ENCODE peak calls at places on chromosomes 6 and 20, in seven cellular contexts. C is psoas muscle, F is A172, T is sigmoid colon, B is germinal center, W is AG08395, K is aorta. S is an unnamed sample.

GRCh38 chr20:40361916-40362315 is 327.1 kb downstream of the MAFB start:
- DNase-seq in C (no peak), F (no peak), T (no peak), B (no peak), W (no peak), K (no peak), S (no peak)

GRCh38 chr6:41503841-41504525 is 42.2 kb upstream of the FOXP4 start:
- DNase-seq in C (peak), F (no peak), T (no peak), B (peak), W (no peak), K (peak), S (peak)

GRCh38 chr6:112272799-112273198 is 18.4 kb upstream of the LAMA4 start:
- DNase-seq in C (no peak), F (no peak), T (no peak), B (no peak), W (no peak), K (no peak), S (no peak)

GRCh38 chr20:43542674-43543073 is 16.2 kb upstream of the SGK2 start:
- DNase-seq in C (no peak), F (no peak), T (no peak), B (no peak), W (no peak), K (no peak), S (no peak)

GRCh38 chr6:167576798-167577528 is 249.7 kb upstream of the AFDN start:
- DNase-seq in C (no peak), F (no peak), T (peak), B (no peak), W (no peak), K (no peak), S (peak)

GRCh38 chr6:105431226-105431625 is 28.3 kb upstream of the PREP start:
- DNase-seq in C (no peak), F (peak), T (no peak), B (peak), W (peak), K (no peak), S (peak)

GRCh38 chr20:62501801-62502495 is 26.2 kb upstream of the GATA5 start:
- DNase-seq in C (no peak), F (peak), T (no peak), B (no peak), W (no peak), K (peak), S (no peak)

GRCh38 chr20:14193885-14194284 is 143.5 kb downstream of the FLRT3 start:
- DNase-seq in C (no peak), F (no peak), T (no peak), B (no peak), W (no peak), K (no peak), S (no peak)

GRCh38 chr6:113291751-113292445 is 565.2 kb upstream of the MARCKS start:
- DNase-seq in C (no peak), F (no peak), T (no peak), B (no peak), W (no peak), K (no peak), S (no peak)

GRCh38 chr20:11193241-11193640 is 519.4 kb upstream of the JAG1 start:
- DNase-seq in C (no peak), F (no peak), T (no peak), B (no peak), W (no peak), K (no peak), S (no peak)

GRCh38 chr20:11651138-11651537 is 266.6 kb upstream of the BTBD3 start:
- DNase-seq in C (no peak), F (no peak), T (no peak), B (no peak), W (no peak), K (no peak), S (no peak)

GRCh38 chr6:118750143-118750542 is 98.8 kb upstream of the CEP85L start:
- DNase-seq in C (no peak), F (no peak), T (no peak), B (no peak), W (no peak), K (no peak), S (no peak)

GRCh38 chr6:151247510-151247909 is 7.7 kb downstream of the AKAP12 start:
- DNase-seq in C (no peak), F (no peak), T (no peak), B (no peak), W (no peak), K (no peak), S (no peak)

GRCh38 chr6:81169166-81169565 is 583.3 kb downstream of the TENT5A start:
- DNase-seq in C (no peak), F (no peak), T (no peak), B (no peak), W (peak), K (no peak), S (no peak)

GRCh38 chr20:20466341-20466879 is 98.5 kb downstream of the INSM1 start:
- DNase-seq in C (peak), F (no peak), T (no peak), B (no peak), W (peak), K (no peak), S (no peak)

GRCh38 chr6:56223995-56224394 is 23.4 kb downstream of the COL21A1 start:
- DNase-seq in C (no peak), F (peak), T (no peak), B (no peak), W (peak), K (no peak), S (no peak)

GRCh38 chr20:57322476-57322875 is 7.1 kb upstream of the SPO11 start:
- DNase-seq in C (no peak), F (peak), T (no peak), B (no peak), W (no peak), K (no peak), S (peak)

GRCh38 chr6:2522521-2522920 is 228.2 kb downstream of the MYLK4 start:
- DNase-seq in C (no peak), F (peak), T (no peak), B (no peak), W (peak), K (no peak), S (no peak)

GRCh38 chr6:4466260-4466659 is 309.9 kb upstream of the CDYL start:
- DNase-seq in C (no peak), F (peak), T (no peak), B (no peak), W (no peak), K (no peak), S (no peak)

GRCh38 chr6:131740161-131740560 is 29.3 kb upstream of the CTAGE9 start:
- DNase-seq in C (no peak), F (peak), T (no peak), B (no peak), W (peak), K (no peak), S (no peak)

GRCh38 chr20:32440758-32441078 is 82.6 kb downstream of the ASXL1 start:
- DNase-seq in C (no peak), F (no peak), T (peak), B (no peak), W (no peak), K (no peak), S (peak)

GRCh38 chr20:63628246-63628975 is 1.5 kb upstream of the GMEB2 start:
- DNase-seq in C (peak), F (peak), T (peak), B (no peak), W (peak), K (peak), S (peak)

GRCh38 chr6:131197716-131198115 is 62.4 kb downstream of the AKAP7 start:
- DNase-seq in C (no peak), F (no peak), T (no peak), B (no peak), W (no peak), K (no peak), S (no peak)

GRCh38 chr6:118086189-118086588 is 179.1 kb downstream of the SLC35F1 start:
- DNase-seq in C (no peak), F (no peak), T (no peak), B (no peak), W (no peak), K (no peak), S (no peak)

GRCh38 chr6:11374036-11375010 is 141.9 kb upstream of the NEDD9 start:
- DNase-seq in C (no peak), F (no peak), T (no peak), B (peak), W (no peak), K (no peak), S (no peak)

GRCh38 chr6:167550936-167551633 is 226.2 kb downstream of the TTLL2 start:
- DNase-seq in C (peak), F (no peak), T (peak), B (no peak), W (no peak), K (peak), S (no peak)

GRCh38 chr20:32635764-32636163 is 38.0 kb downstream of the C20orf203 start:
- DNase-seq in C (no peak), F (no peak), T (no peak), B (no peak), W (no peak), K (no peak), S (peak)

GRCh38 chr6:139820191-139820590 is 445.7 kb upstream of the CITED2 start:
- DNase-seq in C (no peak), F (peak), T (no peak), B (no peak), W (peak), K (no peak), S (no peak)

GRCh38 chr20:325889-326644 is 715 bp downstream of the SOX12 start:
- DNase-seq in C (peak), F (peak), T (peak), B (peak), W (peak), K (peak), S (peak)

GRCh38 chr6:88910922-88911778 is 52.3 kb downstream of the RNGTT start:
- DNase-seq in C (no peak), F (no peak), T (no peak), B (no peak), W (no peak), K (no peak), S (no peak)

GRCh38 chr6:28789553-28790083 is 134.2 kb downstream of the TRIM27 start:
- DNase-seq in C (no peak), F (peak), T (no peak), B (no peak), W (peak), K (no peak), S (peak)

GRCh38 chr6:146878564-146879343 is 280.0 kb downstream of the ADGB start:
- DNase-seq in C (no peak), F (no peak), T (no peak), B (no peak), W (no peak), K (no peak), S (no peak)

GRCh38 chr20:13788167-13788834 is 3.5 kb downstream of the NDUFAF5 start:
- DNase-seq in C (no peak), F (peak), T (no peak), B (peak), W (peak), K (no peak), S (peak)

GRCh38 chr6:16391451-16391912 is 153.1 kb downstream of the GMPR start:
- DNase-seq in C (no peak), F (peak), T (no peak), B (no peak), W (peak), K (no peak), S (no peak)

GRCh38 chr20:3100480-3100879 is 16.0 kb upstream of the AVP start:
- DNase-seq in C (no peak), F (no peak), T (no peak), B (no peak), W (no peak), K (no peak), S (no peak)

GRCh38 chr20:37946946-37947345 is 44.0 kb downstream of the VSTM2L start:
- DNase-seq in C (no peak), F (no peak), T (no peak), B (no peak), W (no peak), K (no peak), S (peak)

GRCh38 chr6:34901930-34902329 is 12.9 kb downstream of the ANKS1A start:
- DNase-seq in C (no peak), F (no peak), T (no peak), B (no peak), W (peak), K (no peak), S (no peak)